ENCODE peak calls at places on chromosomes 4 and X, in ten cellular contexts. F, D, J, Q, A, Z, H, B, S and I are unnamed samples.

GRCh38 chrX:34130980-34131744 is 952 bp downstream of the FAM47A start:
- DNase-seq in F (no peak), D (no peak), J (no peak), Q (no peak), A (no peak), Z (no peak), H (no peak), B (no peak), S (no peak), I (no peak)

GRCh38 chr4:137124278-137124932 is 407.9 kb downstream of the PCDH18 start:
- DNase-seq in F (no peak), D (peak), J (peak), Q (no peak), A (peak), Z (no peak), H (peak), B (no peak), S (no peak), I (no peak)

GRCh38 chr4:153781717-153782416 is 7.0 kb downstream of the SFRP2 start:
- DNase-seq in F (no peak), D (peak), J (no peak), Q (no peak), A (peak), Z (no peak), H (no peak), B (no peak), S (peak), I (no peak)

GRCh38 chr4:112550728-112551127 is 34.7 kb upstream of the NEUROG2 start:
- DNase-seq in F (no peak), D (no peak), J (no peak), Q (no peak), A (peak), Z (no peak), H (no peak), B (no peak), S (no peak), I (no peak)

GRCh38 chrX:63686878-63687714 is 97.9 kb downstream of the ARHGEF9 start:
- DNase-seq in F (no peak), D (peak), J (peak), Q (peak), A (peak), Z (peak), H (peak), B (no peak), S (peak), I (peak)

GRCh38 chr4:168451744-168452394 is 28.4 kb downstream of the DDX60L start:
- DNase-seq in F (no peak), D (peak), J (no peak), Q (no peak), A (peak), Z (no peak), H (no peak), B (no peak), S (no peak), I (no peak)

GRCh38 chr4:102437111-102437510 is 64.0 kb upstream of the NFKB1 start:
- DNase-seq in F (no peak), D (peak), J (no peak), Q (no peak), A (no peak), Z (no peak), H (no peak), B (no peak), S (no peak), I (no peak)

GRCh38 chrX:139508099-139508498 is 22.4 kb upstream of the F9 start:
- DNase-seq in F (no peak), D (no peak), J (no peak), Q (no peak), A (no peak), Z (no peak), H (no peak), B (no peak), S (peak), I (no peak)

GRCh38 chr4:82989567-82990429 is 20.8 kb downstream of the LIN54 start:
- DNase-seq in F (no peak), D (peak), J (no peak), Q (no peak), A (no peak), Z (no peak), H (peak), B (no peak), S (no peak), I (no peak)

GRCh38 chr4:112058433-112058832 is 86.8 kb upstream of the FAM241A start:
- DNase-seq in F (no peak), D (no peak), J (no peak), Q (no peak), A (peak), Z (no peak), H (no peak), B (no peak), S (no peak), I (no peak)

GRCh38 chr4:111652206-111652605 is 493.0 kb upstream of the FAM241A start:
- DNase-seq in F (no peak), D (no peak), J (no peak), Q (no peak), A (no peak), Z (no peak), H (no peak), B (no peak), S (no peak), I (no peak)

GRCh38 chr4:143406523-143406922 is 69.8 kb downstream of the GAB1 start:
- DNase-seq in F (peak), D (no peak), J (no peak), Q (no peak), A (no peak), Z (no peak), H (no peak), B (peak), S (no peak), I (peak)

GRCh38 chrX:136039968-136040367 is 54.7 kb downstream of the SLC9A6 start:
- DNase-seq in F (no peak), D (no peak), J (no peak), Q (no peak), A (no peak), Z (no peak), H (no peak), B (no peak), S (no peak), I (no peak)

GRCh38 chr4:8241895-8242696 is 27.5 kb upstream of the HTRA3 start:
- DNase-seq in F (peak), D (peak), J (peak), Q (peak), A (peak), Z (peak), H (peak), B (peak), S (peak), I (peak)

GRCh38 chrX:8091526-8091925 is 79.5 kb downstream of the VCX2 start:
- DNase-seq in F (no peak), D (no peak), J (no peak), Q (no peak), A (no peak), Z (no peak), H (no peak), B (no peak), S (no peak), I (no peak)

GRCh38 chr4:86935833-86936721 is 1.3 kb downstream of the AFF1 start:
- DNase-seq in F (peak), D (peak), J (no peak), Q (peak), A (peak), Z (peak), H (peak), B (peak), S (peak), I (peak)
- TF ChIP-seq CTCF in F (no peak), D (no peak), J (no peak), Q (no peak), A (no peak), Z (peak), H (peak), B (no peak), S (no peak), I (no peak)

DNA sequence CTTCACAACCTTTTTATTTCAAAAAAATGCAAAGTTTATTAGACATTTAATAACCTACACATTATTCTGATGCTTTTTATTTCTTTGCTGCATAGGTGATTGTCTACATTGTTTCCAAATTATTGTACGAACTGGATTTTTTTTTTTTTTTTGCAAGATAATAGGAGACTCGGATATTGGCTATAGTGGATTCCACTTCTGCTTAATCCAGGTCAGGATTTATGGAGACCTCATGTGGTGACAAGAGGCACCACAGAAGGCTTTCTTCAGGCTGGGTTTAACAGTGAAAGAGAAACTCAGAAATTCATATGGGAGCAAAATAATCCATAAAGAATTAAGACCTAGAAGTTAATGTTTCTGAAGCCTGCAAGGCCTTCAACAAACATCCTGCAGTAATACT is 2.4 kb upstream of the SLIT2 start:
- DNase-seq in F (peak), D (peak), J (peak), Q (no peak), A (peak), Z (no peak), H (no peak), B (no peak), S (no peak), I (peak)
- TF ChIP-seq CTCF in F (no peak), D (peak), J (peak), Q (peak), A (peak), Z (no peak), H (no peak), B (peak), S (peak), I (peak)

DNA sequence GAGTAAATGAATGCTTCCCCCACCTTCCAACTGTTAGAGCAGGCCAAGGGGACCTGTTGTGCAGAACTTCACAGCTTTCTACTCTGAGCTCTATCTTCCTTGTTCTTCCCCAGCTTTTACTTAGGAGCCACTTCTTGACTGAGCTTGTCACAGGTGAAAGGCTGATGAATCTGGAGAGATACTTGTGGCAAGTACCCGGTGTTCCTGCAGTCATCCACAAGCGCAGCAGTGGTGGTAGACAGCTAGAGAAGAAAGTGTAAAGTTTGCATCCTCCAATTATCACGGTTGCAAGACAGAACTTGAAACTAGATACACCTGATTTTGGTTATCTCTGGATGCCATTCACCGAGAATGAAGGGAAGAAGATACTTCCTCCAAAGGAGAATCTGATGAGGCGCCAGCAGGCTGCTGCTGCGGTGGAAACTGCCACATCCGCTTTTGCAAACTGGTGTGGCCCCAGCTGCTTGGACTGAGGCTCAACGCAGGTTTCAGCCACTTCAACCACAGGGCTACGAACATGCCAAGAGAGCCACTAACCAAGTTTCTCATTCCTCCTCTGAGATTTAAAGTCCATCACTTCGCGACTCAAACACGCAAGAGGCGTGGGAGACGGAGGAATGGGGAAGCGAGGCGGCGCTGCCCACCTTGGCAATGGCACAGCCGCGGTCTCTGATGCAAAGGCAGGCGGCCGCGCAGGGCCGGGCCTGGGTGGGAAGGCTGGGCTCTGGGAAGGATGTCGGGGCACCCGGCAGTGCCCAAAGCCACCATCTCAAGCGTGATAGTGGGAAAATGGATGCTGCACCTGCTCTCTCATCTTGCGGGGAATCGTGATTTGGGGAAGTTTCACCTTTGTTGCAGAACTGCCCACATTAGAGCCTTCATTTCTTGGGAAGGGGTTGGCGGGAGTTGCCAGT is 1.3 kb upstream of the FHIP1A start:
- DNase-seq in F (peak), D (peak), J (peak), Q (peak), A (no peak), Z (peak), H (peak), B (no peak), S (peak), I (peak)
- TF ChIP-seq CTCF in F (no peak), D (no peak), J (no peak), Q (no peak), A (no peak), Z (no peak), H (no peak), B (no peak), S (no peak), I (peak)

DNA sequence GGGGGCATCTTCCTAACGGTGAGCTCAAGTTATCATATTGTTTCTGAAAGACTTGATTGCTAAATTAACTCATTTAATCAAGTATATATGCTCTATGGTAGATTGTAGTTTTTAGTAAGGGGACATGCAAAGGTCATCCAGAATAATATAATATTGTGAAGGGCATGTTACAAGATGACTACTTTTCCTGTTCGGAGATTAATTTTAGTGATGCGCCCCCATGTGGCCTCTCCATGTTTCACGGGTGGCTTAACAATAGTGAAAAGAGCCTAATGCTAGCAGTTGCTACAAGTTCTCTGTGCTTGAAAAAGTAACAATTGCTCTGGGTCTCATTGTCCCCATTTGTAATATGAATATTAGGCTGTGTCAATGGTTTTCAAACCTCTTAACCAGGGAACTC is 12.2 kb downstream of the SMPX start:
- DNase-seq in F (peak), D (peak), J (peak), Q (peak), A (no peak), Z (no peak), H (peak), B (no peak), S (peak), I (peak)
- TF ChIP-seq CTCF in F (peak), D (peak), J (peak), Q (peak), A (peak), Z (peak), H (peak), B (peak), S (peak), I (peak)

DNA sequence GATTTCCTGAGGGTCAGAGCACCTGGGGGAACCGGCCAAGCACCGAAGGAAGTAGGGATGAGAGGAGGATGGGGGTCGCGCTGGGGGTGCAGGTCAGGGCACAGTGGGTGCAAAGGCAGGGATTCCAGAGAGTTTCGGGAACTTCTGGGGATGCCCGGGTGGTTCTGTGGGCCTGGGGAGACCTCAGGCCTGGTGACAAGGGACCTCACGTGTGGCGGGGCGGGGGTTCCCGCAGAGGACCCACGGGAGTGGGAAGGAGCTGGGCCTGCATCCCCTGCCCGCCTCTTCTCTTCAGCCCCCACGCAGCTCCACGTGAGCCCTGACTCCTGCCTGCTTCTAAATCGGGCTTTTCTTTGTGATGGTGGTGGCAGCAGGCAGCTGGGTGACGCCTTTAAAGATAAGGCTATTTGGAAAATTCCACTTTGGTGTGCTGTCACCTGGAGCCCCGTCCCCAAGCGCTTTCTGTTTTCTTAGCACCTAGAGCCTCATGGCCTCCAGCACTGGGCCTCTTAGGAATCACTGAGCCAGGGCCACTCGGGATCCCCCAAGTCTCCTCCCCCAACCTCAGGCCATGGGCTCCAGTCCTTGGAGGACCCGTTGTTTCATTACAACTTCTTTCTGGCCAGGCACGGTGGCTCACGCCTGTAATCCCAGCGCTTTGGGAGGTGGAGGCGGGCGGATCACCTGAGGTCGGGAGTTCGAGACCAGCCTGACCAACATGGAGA is 7.1 kb upstream of the TBC1D14 start:
- DNase-seq in F (no peak), D (no peak), J (no peak), Q (no peak), A (no peak), Z (no peak), H (no peak), B (no peak), S (peak), I (peak)
- TF ChIP-seq CTCF in F (no peak), D (no peak), J (no peak), Q (no peak), A (no peak), Z (no peak), H (no peak), B (no peak), S (no peak), I (no peak)